ENCODE peak calls at places on chromosome 2, in five cellular contexts. W, V, C, K and X are unnamed samples.

GRCh38 chr2:185201063-185201462 is 537.5 kb upstream of the FSIP2 start:
- DNase-seq in W (no peak), V (no peak), C (no peak), K (no peak), X (no peak)

GRCh38 chr2:101113441-101114267 is 37.5 kb downstream of the TBC1D8 start:
- DNase-seq in W (no peak), V (peak), C (no peak), K (no peak), X (peak)

GRCh38 chr2:27133195-27133875 is 1.1 kb downstream of the PREB start:
- DNase-seq in W (peak), V (no peak), C (no peak), K (no peak), X (no peak)

GRCh38 chr2:224062481-224063307 is 23.6 kb upstream of the SERPINE2 start:
- DNase-seq in W (no peak), V (no peak), C (no peak), K (no peak), X (no peak)

GRCh38 chr2:241857572-241858121 is 1.0 kb downstream of the PDCD1 start:
- DNase-seq in W (no peak), V (no peak), C (no peak), K (no peak), X (no peak)

GRCh38 chr2:40144022-40144421 is 307.9 kb downstream of the SLC8A1 start:
- DNase-seq in W (no peak), V (no peak), C (no peak), K (no peak), X (no peak)

GRCh38 chr2:134218928-134219707 is 34.8 kb upstream of the MGAT5 start:
- DNase-seq in W (no peak), V (no peak), C (peak), K (no peak), X (peak)

GRCh38 chr2:218000137-218000536 is 2.7 kb downstream of the TNS1 start:
- DNase-seq in W (no peak), V (no peak), C (no peak), K (no peak), X (no peak)

GRCh38 chr2:188853307-188853706 is 120.9 kb upstream of the COL3A1 start:
- DNase-seq in W (no peak), V (no peak), C (no peak), K (no peak), X (no peak)

GRCh38 chr2:118937817-118938216 is 4.2 kb upstream of the MARCO start:
- DNase-seq in W (no peak), V (no peak), C (no peak), K (no peak), X (no peak)

GRCh38 chr2:201996681-201997254 is 36.9 kb upstream of the FZD7 start:
- DNase-seq in W (no peak), V (peak), C (no peak), K (no peak), X (peak)

GRCh38 chr2:200356794-200357472 is 50.4 kb downstream of the SPATS2L start:
- DNase-seq in W (no peak), V (no peak), C (no peak), K (no peak), X (no peak)

GRCh38 chr2:174442546-174443510 is 44.0 kb downstream of the GPR155 start:
- DNase-seq in W (no peak), V (peak), C (no peak), K (no peak), X (peak)

GRCh38 chr2:128644745-128645256 is 326.1 kb upstream of the HS6ST1 start:
- DNase-seq in W (no peak), V (peak), C (no peak), K (no peak), X (no peak)

GRCh38 chr2:219277703-219278654 is 1.2 kb upstream of the DNAJB2 start:
- DNase-seq in W (peak), V (peak), C (peak), K (peak), X (peak)

GRCh38 chr2:239312081-239312501 is 88.7 kb downstream of the HDAC4 start:
- DNase-seq in W (no peak), V (no peak), C (no peak), K (peak), X (no peak)

GRCh38 chr2:167675906-167676305 is 571.5 kb downstream of the STK39 start:
- DNase-seq in W (no peak), V (no peak), C (no peak), K (no peak), X (no peak)

GRCh38 chr2:19140463-19141208 is 217.8 kb downstream of the OSR1 start:
- DNase-seq in W (no peak), V (peak), C (no peak), K (no peak), X (no peak)

GRCh38 chr2:240605867-240606743 is 19.2 kb upstream of the GPR35 start:
- DNase-seq in W (no peak), V (no peak), C (no peak), K (no peak), X (no peak)

GRCh38 chr2:128308889-128309288 is 9.8 kb downstream of the HS6ST1 start:
- DNase-seq in W (no peak), V (no peak), C (no peak), K (peak), X (no peak)

GRCh38 chr2:68693947-68694346 is 40.7 kb upstream of the ARHGAP25 start:
- DNase-seq in W (no peak), V (no peak), C (no peak), K (no peak), X (no peak)

GRCh38 chr2:165273176-165273575 is 34.0 kb downstream of the SCN2A start:
- DNase-seq in W (no peak), V (no peak), C (no peak), K (no peak), X (no peak)

GRCh38 chr2:239644016-239644415 is 243.2 kb upstream of the HDAC4 start:
- DNase-seq in W (no peak), V (no peak), C (no peak), K (no peak), X (peak)

GRCh38 chr2:239288951-239289481 is 111.8 kb downstream of the HDAC4 start:
- DNase-seq in W (peak), V (no peak), C (no peak), K (no peak), X (no peak)

GRCh38 chr2:191202881-191203397 is 42.3 kb upstream of the MYO1B start:
- DNase-seq in W (no peak), V (peak), C (no peak), K (peak), X (no peak)

GRCh38 chr2:197941715-197942114 is 137.3 kb downstream of the PLCL1 start:
- DNase-seq in W (no peak), V (no peak), C (no peak), K (no peak), X (no peak)

GRCh38 chr2:238046871-238047270 is 13.9 kb upstream of the SCLY start:
- DNase-seq in W (no peak), V (no peak), C (no peak), K (no peak), X (no peak)

GRCh38 chr2:8676191-8676914 is 5.5 kb upstream of the ID2 start:
- DNase-seq in W (no peak), V (no peak), C (no peak), K (peak), X (no peak)